ENCODE peak calls at places on chromosome 21, in four cellular contexts. One of them, this sample, is unnamed.

GRCh38 chr21:25567472-25567871 is 39.8 kb downstream of the MRPL39 start:
- ATAC-seq in WTC11: no peak
- ATAC-seq in stimulated activated naive CD8-positive, alpha-beta T cell treated with anti-CD3 and anti-CD28 coated beads, Interleukin-15, amount 100 ng/mL, for 72 hours: peak; percentile 23
- ATAC-seq in activated T-cell treated with anti-CD3 and anti-CD28 coated beads, Interleukin-2, amount 50 U/mL, for 72 hours: peak; percentile 38
- ATAC-seq in this sample: no peak

GRCh38 chr21:36909423-36909822 is 57.0 kb downstream of the HLCS start:
- ATAC-seq in activated T-cell treated with anti-CD3 and anti-CD28 coated beads, Interleukin-2, amount 50 U/mL, for 72 hours: peak; percentile 65
- ATAC-seq in WTC11: no peak
- ATAC-seq in stimulated activated naive CD8-positive, alpha-beta T cell treated with anti-CD3 and anti-CD28 coated beads, Interleukin-15, amount 100 ng/mL, for 72 hours: no peak
- ATAC-seq in this sample: peak; percentile 53

GRCh38 chr21:17598437-17598836 is 14.3 kb downstream of the BTG3 start:
- ATAC-seq in activated T-cell treated with anti-CD3 and anti-CD28 coated beads, Interleukin-2, amount 50 U/mL, for 72 hours: no peak
- ATAC-seq in WTC11: no peak
- ATAC-seq in stimulated activated naive CD8-positive, alpha-beta T cell treated with anti-CD3 and anti-CD28 coated beads, Interleukin-15, amount 100 ng/mL, for 72 hours: no peak
- ATAC-seq in this sample: no peak

GRCh38 chr21:34609244-34609950 is 5.5 kb downstream of the RCAN1 start:
- ATAC-seq in WTC11: no peak
- ATAC-seq in stimulated activated naive CD8-positive, alpha-beta T cell treated with anti-CD3 and anti-CD28 coated beads, Interleukin-15, amount 100 ng/mL, for 72 hours: no peak
- ATAC-seq in activated T-cell treated with anti-CD3 and anti-CD28 coated beads, Interleukin-2, amount 50 U/mL, for 72 hours: peak; percentile 58
- ATAC-seq in this sample: peak; percentile 54

GRCh38 chr21:43754948-43755781 is 20.9 kb downstream of the CSTB start:
- ATAC-seq in WTC11: no peak
- ATAC-seq in activated T-cell treated with anti-CD3 and anti-CD28 coated beads, Interleukin-2, amount 50 U/mL, for 72 hours: no peak
- ATAC-seq in stimulated activated naive CD8-positive, alpha-beta T cell treated with anti-CD3 and anti-CD28 coated beads, Interleukin-15, amount 100 ng/mL, for 72 hours: no peak
- ATAC-seq in this sample: peak; percentile 49

GRCh38 chr21:36004441-36004840 is 55.9 kb downstream of the SETD4 start:
- ATAC-seq in stimulated activated naive CD8-positive, alpha-beta T cell treated with anti-CD3 and anti-CD28 coated beads, Interleukin-15, amount 100 ng/mL, for 72 hours: no peak
- ATAC-seq in WTC11: no peak
- ATAC-seq in activated T-cell treated with anti-CD3 and anti-CD28 coated beads, Interleukin-2, amount 50 U/mL, for 72 hours: no peak
- ATAC-seq in this sample: no peak

GRCh38 chr21:27362249-27362648 is 395.4 kb upstream of the ADAMTS5 start:
- ATAC-seq in activated T-cell treated with anti-CD3 and anti-CD28 coated beads, Interleukin-2, amount 50 U/mL, for 72 hours: no peak
- ATAC-seq in WTC11: peak; percentile 65
- ATAC-seq in stimulated activated naive CD8-positive, alpha-beta T cell treated with anti-CD3 and anti-CD28 coated beads, Interleukin-15, amount 100 ng/mL, for 72 hours: no peak
- ATAC-seq in this sample: no peak

GRCh38 chr21:26965567-26966359 is 1.1 kb downstream of the ADAMTS5 start:
- ATAC-seq in WTC11: peak; percentile 59
- ATAC-seq in activated T-cell treated with anti-CD3 and anti-CD28 coated beads, Interleukin-2, amount 50 U/mL, for 72 hours: no peak
- ATAC-seq in stimulated activated naive CD8-positive, alpha-beta T cell treated with anti-CD3 and anti-CD28 coated beads, Interleukin-15, amount 100 ng/mL, for 72 hours: no peak
- ATAC-seq in this sample: no peak

GRCh38 chr21:39313042-39313456 is 383 bp downstream of the BRWD1 start:
- ATAC-seq in stimulated activated naive CD8-positive, alpha-beta T cell treated with anti-CD3 and anti-CD28 coated beads, Interleukin-15, amount 100 ng/mL, for 72 hours: peak; percentile 13
- ATAC-seq in WTC11: peak; percentile 1
- ATAC-seq in activated T-cell treated with anti-CD3 and anti-CD28 coated beads, Interleukin-2, amount 50 U/mL, for 72 hours: peak; percentile 7
- ATAC-seq in this sample: peak; percentile 13

GRCh38 chr21:31354122-31354521 is 10.1 kb upstream of the TIAM1 start:
- ATAC-seq in stimulated activated naive CD8-positive, alpha-beta T cell treated with anti-CD3 and anti-CD28 coated beads, Interleukin-15, amount 100 ng/mL, for 72 hours: no peak
- ATAC-seq in WTC11: no peak
- ATAC-seq in activated T-cell treated with anti-CD3 and anti-CD28 coated beads, Interleukin-2, amount 50 U/mL, for 72 hours: peak; percentile 7
- ATAC-seq in this sample: peak; percentile 4